ENCODE peak calls at places on chromosome 18, in six cellular contexts. D, U, V, Y, I and T are unnamed samples.

GRCh38 chr18:45755936-45756335 is 32.0 kb downstream of the SLC14A1 start:
- DNase-seq in D (peak), U (no peak), V (no peak), Y (no peak), I (peak), T (peak)

GRCh38 chr18:5534845-5535244 is 9.0 kb downstream of the EPB41L3 start:
- DNase-seq in D (no peak), U (no peak), V (no peak), Y (no peak), I (no peak), T (no peak)

GRCh38 chr18:79915161-79916127 is 36.0 kb downstream of the SLC66A2 start:
- DNase-seq in D (no peak), U (no peak), V (peak), Y (no peak), I (no peak), T (no peak)

GRCh38 chr18:3703732-3704176 is 253.8 kb downstream of the TGIF1 start:
- DNase-seq in D (peak), U (peak), V (peak), Y (peak), I (peak), T (peak)

GRCh38 chr18:76822510-76823165 is at the start of gene ZNF236:
- DNase-seq in D (peak), U (peak), V (peak), Y (peak), I (peak), T (peak)

GRCh38 chr18:1422634-1423033 is 518.0 kb downstream of the ADCYAP1 start:
- DNase-seq in D (no peak), U (no peak), V (no peak), Y (no peak), I (no peak), T (no peak)

GRCh38 chr18:3221496-3221895 is 1.7 kb upstream of the MYOM1 start:
- DNase-seq in D (no peak), U (no peak), V (no peak), Y (no peak), I (no peak), T (no peak)

GRCh38 chr18:66211693-66212195 is 392.1 kb downstream of the CDH19 start:
- DNase-seq in D (no peak), U (no peak), V (no peak), Y (no peak), I (no peak), T (no peak)

GRCh38 chr18:44937985-44938384 is 257.3 kb downstream of the SETBP1 start:
- DNase-seq in D (no peak), U (no peak), V (no peak), Y (no peak), I (no peak), T (no peak)

GRCh38 chr18:68387246-68387645 is 327.7 kb downstream of the TMX3 start:
- DNase-seq in D (no peak), U (peak), V (no peak), Y (no peak), I (peak), T (no peak)

GRCh38 chr18:79489900-79490592 is 94.3 kb downstream of the NFATC1 start:
- DNase-seq in D (no peak), U (no peak), V (peak), Y (no peak), I (no peak), T (no peak)

GRCh38 chr18:38545071-38545470 is 979.5 kb upstream of the CELF4 start:
- DNase-seq in D (no peak), U (no peak), V (no peak), Y (no peak), I (no peak), T (peak)

GRCh38 chr18:63534615-63535014 is 7.6 kb upstream of the SERPINB12 start:
- DNase-seq in D (no peak), U (no peak), V (no peak), Y (no peak), I (no peak), T (no peak)

GRCh38 chr18:62370386-62370785 is 45.3 kb downstream of the TNFRSF11A start:
- DNase-seq in D (no peak), U (no peak), V (no peak), Y (no peak), I (no peak), T (no peak)

GRCh38 chr18:59950215-59950944 is 50.6 kb downstream of the PMAIP1 start:
- DNase-seq in D (no peak), U (no peak), V (no peak), Y (no peak), I (peak), T (no peak)

GRCh38 chr18:7980136-7980535 is 413.0 kb downstream of the PTPRM start:
- DNase-seq in D (no peak), U (no peak), V (no peak), Y (no peak), I (no peak), T (no peak)

GRCh38 chr18:41391616-41392610 is 563.1 kb upstream of the PIK3C3 start:
- DNase-seq in D (peak), U (no peak), V (no peak), Y (peak), I (peak), T (peak)

GRCh38 chr18:55524353-55525123 is 63.5 kb downstream of the TCF4 start:
- DNase-seq in D (no peak), U (no peak), V (no peak), Y (no peak), I (no peak), T (no peak)

GRCh38 chr18:75714766-75715165 is 287.3 kb upstream of the SMIM21 start:
- DNase-seq in D (no peak), U (no peak), V (no peak), Y (no peak), I (no peak), T (no peak)

GRCh38 chr18:69898241-69898861 is 49.3 kb downstream of the CD226 start:
- DNase-seq in D (no peak), U (no peak), V (no peak), Y (no peak), I (no peak), T (no peak)

GRCh38 chr18:27854631-27855030 is 322.3 kb downstream of the CDH2 start:
- DNase-seq in D (no peak), U (no peak), V (no peak), Y (no peak), I (no peak), T (no peak)

GRCh38 chr18:8516391-8517250 is 92.6 kb upstream of the RAB12 start:
- DNase-seq in D (peak), U (no peak), V (no peak), Y (no peak), I (no peak), T (peak)

GRCh38 chr18:3061581-3062416 is 48.9 kb upstream of the LPIN2 start:
- DNase-seq in D (no peak), U (no peak), V (no peak), Y (no peak), I (no peak), T (no peak)

DNA sequence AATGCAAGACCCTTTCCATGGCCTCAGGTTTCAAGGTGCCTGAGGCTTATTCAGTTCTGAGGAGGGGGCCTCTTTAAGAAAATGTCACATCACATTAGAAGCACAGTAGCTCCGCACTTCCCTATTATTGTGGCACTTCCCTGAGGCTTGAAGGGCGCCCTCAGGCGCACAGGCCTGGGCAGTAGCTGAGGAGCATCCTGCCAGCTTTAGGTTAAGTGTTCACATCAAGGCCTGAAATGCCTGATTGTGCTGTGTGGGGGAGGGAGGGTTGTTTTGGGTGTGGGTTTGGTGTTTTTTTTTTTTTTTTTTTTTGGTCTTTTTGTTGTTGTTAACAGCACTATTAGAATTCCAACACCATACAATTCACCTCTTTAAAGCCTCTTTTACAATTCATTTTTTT is 107.9 kb downstream of the CABLES1 start:
- DNase-seq in D (no peak), U (no peak), V (no peak), Y (no peak), I (no peak), T (no peak)
- TF ChIP-seq CTCF in D (no peak), U (no peak), V (no peak), Y (no peak), I (no peak), T (no peak)

GRCh38 chr18:31678425-31678824 is 6.0 kb downstream of the B4GALT6 start:
- DNase-seq in D (no peak), U (no peak), V (no peak), Y (no peak), I (no peak), T (no peak)

GRCh38 chr18:31679133-31679731 is 5.1 kb downstream of the B4GALT6 start:
- DNase-seq in D (peak), U (no peak), V (no peak), Y (peak), I (peak), T (peak)

GRCh38 chr18:31679806-31680793 is 4.3 kb downstream of the B4GALT6 start:
- DNase-seq in D (no peak), U (no peak), V (peak), Y (peak), I (peak), T (peak)

GRCh38 chr18:31683106-31683505 is 1.3 kb downstream of the B4GALT6 start:
- DNase-seq in D (no peak), U (no peak), V (no peak), Y (no peak), I (no peak), T (no peak)

DNA sequence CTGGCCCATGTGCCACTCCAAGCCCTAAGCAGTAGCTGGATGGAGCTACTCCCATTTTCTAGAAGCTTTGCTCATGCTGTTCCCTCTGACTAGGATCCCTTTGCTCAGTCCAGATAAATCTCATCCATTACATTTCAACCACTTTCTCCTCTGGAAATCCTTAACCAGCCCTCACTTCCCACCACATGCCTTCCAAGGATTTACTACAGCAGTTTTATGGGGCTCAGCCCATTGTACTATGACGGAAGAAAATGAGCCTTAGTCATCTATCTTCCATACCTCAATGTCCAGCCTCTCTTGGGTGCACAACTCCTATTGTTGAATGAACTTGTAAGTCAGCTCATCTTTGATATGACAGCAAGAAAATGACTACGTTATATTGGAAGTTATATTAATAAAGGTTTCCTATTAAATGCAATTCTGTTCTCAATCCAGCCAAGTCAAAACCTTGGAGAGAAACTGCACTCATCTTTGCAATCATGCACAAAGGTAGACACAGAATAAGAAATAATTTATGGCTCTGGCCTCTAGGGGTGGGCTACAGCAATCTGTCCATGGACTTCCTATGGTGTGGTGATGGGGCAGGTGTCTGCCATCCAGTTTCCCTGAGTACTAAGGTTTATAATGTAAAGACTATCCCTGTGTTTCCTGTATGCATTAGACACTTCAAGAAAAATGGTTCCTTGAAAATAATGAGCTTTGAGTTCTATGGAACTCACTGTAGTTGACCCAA is 3.4 kb downstream of the B4GALT6 start:
- DNase-seq in D (no peak), U (no peak), V (no peak), Y (peak), I (peak), T (peak)
- TF ChIP-seq CTCF in D (peak), U (no peak), V (peak), Y (no peak), I (no peak), T (peak)

DNA sequence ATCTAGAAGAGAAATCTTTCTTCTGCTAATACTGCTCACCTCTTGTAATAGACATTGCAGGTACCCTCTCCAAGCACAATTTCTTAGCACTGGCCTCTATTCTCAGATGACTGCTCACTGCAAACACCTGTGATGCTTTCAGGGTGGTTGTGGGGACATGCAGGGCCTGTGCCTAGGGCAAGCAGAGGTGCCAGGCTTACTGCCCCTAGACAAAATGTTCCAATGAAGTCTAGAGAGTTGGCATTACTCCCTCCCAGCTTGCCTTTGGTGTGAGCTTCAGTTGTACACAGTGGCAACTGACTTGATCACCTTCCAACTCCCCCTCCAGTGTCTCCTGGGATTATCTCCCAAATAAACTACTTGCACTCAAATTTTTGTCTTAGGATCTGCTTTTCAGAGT is 12.9 kb upstream of the TXNDC2 start:
- DNase-seq in D (no peak), U (no peak), V (no peak), Y (no peak), I (no peak), T (no peak)
- TF ChIP-seq CTCF in D (no peak), U (no peak), V (no peak), Y (no peak), I (no peak), T (no peak)

DNA sequence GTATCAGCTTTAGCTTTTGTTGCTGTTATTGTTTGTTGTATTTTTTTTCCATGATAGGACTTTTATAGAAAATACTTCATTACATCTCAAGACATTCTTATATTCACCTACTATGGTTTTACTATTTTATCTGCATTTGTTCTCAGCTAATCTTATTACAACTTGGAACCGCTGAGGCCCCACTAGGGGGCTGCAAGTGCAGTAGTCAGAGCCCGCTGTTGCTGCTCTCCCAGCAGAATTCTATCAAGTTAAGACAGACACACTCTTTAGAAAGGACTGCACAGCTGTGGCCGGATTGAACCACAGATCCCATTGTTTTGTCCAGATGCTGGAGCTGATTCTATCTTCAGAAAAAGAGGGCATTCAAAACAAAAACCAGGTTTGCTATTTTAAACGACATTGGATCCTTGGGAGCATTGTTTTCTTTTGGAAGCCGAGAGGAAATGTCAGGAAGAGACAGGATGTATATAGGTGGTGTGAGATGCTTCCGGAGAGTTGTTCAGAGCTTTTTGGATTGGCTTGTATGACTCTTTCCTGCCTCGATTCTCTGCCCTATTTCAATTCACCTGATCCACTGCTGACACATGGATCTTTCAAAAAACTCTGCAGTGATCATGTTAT is 105.7 kb upstream of the GAREM1 start:
- DNase-seq in D (no peak), U (no peak), V (no peak), Y (no peak), I (peak), T (peak)
- TF ChIP-seq CTCF in D (no peak), U (peak), V (no peak), Y (no peak), I (peak), T (peak)

GRCh38 chr18:36706313-36706881 is 122.4 kb downstream of the TPGS2 start:
- DNase-seq in D (no peak), U (no peak), V (no peak), Y (no peak), I (peak), T (no peak)
- TF ChIP-seq CTCF in D (no peak), U (no peak), V (no peak), Y (no peak), I (no peak), T (no peak)